ENCODE peak calls at places on chromosomes 6 and 20, in seven cellular contexts. U, Y, K, V, S, Q and B are unnamed samples.

GRCh38 chr20:7974785-7975435 is 34.7 kb upstream of the HAO1 start:
- DNase-seq in V (no peak), Y (no peak), S (no peak), K (no peak), Q (no peak), U (no peak), B (no peak)

GRCh38 chr6:47308674-47309325 is 905 bp downstream of the TNFRSF21 start:
- DNase-seq in V (no peak), K (no peak), Y (peak), U (no peak), S (no peak), Q (peak), B (no peak)

GRCh38 chr6:161295784-161296183 is 21.9 kb upstream of the AGPAT4 start:
- DNase-seq in Y (no peak), U (no peak), V (no peak), K (no peak), Q (no peak), S (no peak), B (no peak)

GRCh38 chr20:51634257-51634656 is 91.7 kb upstream of the NFATC2 start:
- DNase-seq in Q (no peak), S (no peak), V (no peak), U (no peak), Y (no peak), K (no peak), B (no peak)

GRCh38 chr6:158911746-158912158 is 88.2 kb downstream of the RSPH3 start:
- DNase-seq in Y (no peak), V (no peak), K (peak), S (no peak), U (peak), Q (no peak), B (no peak)

GRCh38 chr6:78484181-78485064 is 382.9 kb upstream of the IRAK1BP1 start:
- DNase-seq in S (no peak), V (no peak), Q (no peak), Y (no peak), K (no peak), U (no peak), B (no peak)

GRCh38 chr20:63273635-63274380 is 1.2 kb downstream of the ARFGAP1 start:
- DNase-seq in V (no peak), U (no peak), Q (peak), Y (peak), S (no peak), K (no peak), B (no peak)

GRCh38 chr6:7050911-7051779 is 56.6 kb upstream of the RREB1 start:
- DNase-seq in V (no peak), Q (no peak), Y (peak), S (no peak), U (peak), K (peak), B (no peak)

GRCh38 chr6:157298325-157298724 is 25.0 kb downstream of the TMEM242 start:
- DNase-seq in V (no peak), Q (no peak), K (no peak), U (no peak), S (peak), Y (no peak), B (no peak)